ENCODE peak calls at places on chromosomes 11 and 22, in seven cellular contexts. V is activated effector memory CD4-positive, alpha-beta T cell treated with anti-CD3 and anti-CD28 coated beads, Interleukin-2, amount 50 U/mL, for 16 hours; M is stimulated activated CD4-positive, alpha-beta T cell treated with anti-CD3 and anti-CD28 coated beads, Interleukin-2, amount 100 ng/mL, for 48 hours; B is SHP77; F is activated T-cell treated with anti-CD3 and anti-CD28 coated beads for 1 hour; X is iris pigment epithelial cell; O is HS-5. D is an unnamed sample.

GRCh38 chr11:27158763-27159679 is 118.4 kb downstream of the BBOX1 start:
- DNase-seq in V (no peak), M (no peak), B (peak), F (no peak), X (peak), O (peak), D (peak)

GRCh38 chr11:129973068-129973467 is 29.6 kb downstream of the PRDM10 start:
- DNase-seq in V (no peak), M (no peak), B (no peak), F (no peak), X (no peak), O (no peak), D (no peak)

GRCh38 chr11:128708660-128709059 is 14.8 kb downstream of the FLI1 start:
- DNase-seq in V (no peak), M (no peak), B (no peak), F (no peak), X (no peak), O (no peak), D (no peak)

GRCh38 chr22:31099841-31100761 is 7.3 kb downstream of the SELENOM start:
- DNase-seq in V (no peak), M (no peak), B (no peak), F (no peak), X (no peak), O (no peak), D (no peak)

GRCh38 chr11:104057908-104058307 is 21.5 kb downstream of the DDI1 start:
- DNase-seq in V (no peak), M (no peak), B (no peak), F (no peak), X (no peak), O (no peak), D (no peak)

GRCh38 chr22:38792833-38793232 is 1.1 kb downstream of the DNAL4 start:
- DNase-seq in V (no peak), M (no peak), B (no peak), F (no peak), X (peak), O (no peak), D (no peak)

GRCh38 chr22:42939941-42940653 is 74.9 kb downstream of the PACSIN2 start:
- DNase-seq in V (no peak), M (no peak), B (peak), F (no peak), X (peak), O (peak), D (no peak)

GRCh38 chr11:134275534-134276395 is at the start of gene GLB1L3:
- DNase-seq in V (peak), M (peak), B (no peak), F (peak), X (peak), O (no peak), D (no peak)

GRCh38 chr11:79493555-79494171 is 52.8 kb upstream of the TENM4 start:
- DNase-seq in V (peak), M (peak), B (peak), F (peak), X (peak), O (peak), D (peak)

GRCh38 chr11:106459135-106459534 is 381.7 kb downstream of the AASDHPPT start:
- DNase-seq in V (no peak), M (no peak), B (no peak), F (no peak), X (no peak), O (no peak), D (no peak)

GRCh38 chr11:101944896-101945295 is 28.6 kb upstream of the ANGPTL5 start:
- DNase-seq in V (no peak), M (no peak), B (no peak), F (no peak), X (no peak), O (no peak), D (no peak)

GRCh38 chr11:67638535-67639437 is 777 bp downstream of the TBX10 start:
- DNase-seq in V (peak), M (no peak), B (no peak), F (no peak), X (no peak), O (no peak), D (no peak)

GRCh38 chr11:210122-210802 is 2.8 kb downstream of the RIC8A start:
- DNase-seq in V (peak), M (no peak), B (no peak), F (no peak), X (peak), O (peak), D (peak)

GRCh38 chr11:109075976-109076375 is 346.0 kb upstream of the C11orf87 start:
- DNase-seq in V (no peak), M (no peak), B (no peak), F (no peak), X (no peak), O (no peak), D (no peak)

GRCh38 chr22:47051435-47052175 is 289.2 kb downstream of the TBC1D22A start:
- DNase-seq in V (no peak), M (no peak), B (no peak), F (no peak), X (no peak), O (no peak), D (no peak)

GRCh38 chr11:130573767-130574166 is 125.3 kb downstream of the ADAMTS15 start:
- DNase-seq in V (no peak), M (no peak), B (no peak), F (no peak), X (no peak), O (no peak), D (no peak)

D was measured in kidney epithelial cell.